ENCODE peak calls at places on chromosomes 16 and 17, in eight cellular contexts. L, A, N, T, M, W, Y and X are unnamed samples.

GRCh38 chr16:35325936-35326335 is 1866.5 kb downstream of the TP53TG3F start:
- DNase-seq in L (no peak), A (no peak), N (no peak), T (no peak), M (no peak), W (no peak), Y (no peak), X (no peak)

GRCh38 chr17:79778504-79779087 is 648 bp downstream of the CBX2 start:
- DNase-seq in L (no peak), A (peak), N (no peak), T (peak), M (no peak), W (peak), Y (no peak), X (no peak)

GRCh38 chr17:77824102-77824779 is 134.3 kb upstream of the TNRC6C start:
- DNase-seq in L (no peak), A (no peak), N (no peak), T (no peak), M (no peak), W (peak), Y (no peak), X (no peak)

GRCh38 chr16:54503011-54503410 is 216.4 kb upstream of the IRX3 start:
- DNase-seq in L (no peak), A (no peak), N (no peak), T (no peak), M (no peak), W (no peak), Y (no peak), X (no peak)

GRCh38 chr17:33832295-33832694 is 422.8 kb upstream of the CCL2 start:
- DNase-seq in L (no peak), A (no peak), N (no peak), T (no peak), M (no peak), W (no peak), Y (no peak), X (no peak)

GRCh38 chr17:65071861-65072260 is 15.3 kb upstream of the GNA13 start:
- DNase-seq in L (no peak), A (no peak), N (peak), T (no peak), M (peak), W (no peak), Y (no peak), X (peak)

GRCh38 chr16:88649924-88650748 is 717 bp downstream of the CYBA start:
- DNase-seq in L (no peak), A (peak), N (peak), T (peak), M (peak), W (peak), Y (no peak), X (no peak)

GRCh38 chr17:55734128-55734781 is 11.6 kb upstream of the TMEM100 start:
- DNase-seq in L (no peak), A (peak), N (peak), T (no peak), M (no peak), W (peak), Y (no peak), X (no peak)

GRCh38 chr17:27207073-27207511 is 86.8 kb upstream of the WSB1 start:
- DNase-seq in L (no peak), A (no peak), N (peak), T (no peak), M (no peak), W (no peak), Y (no peak), X (peak)

GRCh38 chr16:84283314-84284167 is 11.1 kb upstream of the WFDC1 start:
- DNase-seq in L (no peak), A (no peak), N (no peak), T (no peak), M (no peak), W (no peak), Y (no peak), X (no peak)

GRCh38 chr17:74608511-74608910 is 15.0 kb downstream of the CD300E start:
- DNase-seq in L (no peak), A (no peak), N (no peak), T (no peak), M (no peak), W (no peak), Y (no peak), X (no peak)

GRCh38 chr17:17093764-17094163 is 51.5 kb downstream of the MPRIP start:
- DNase-seq in L (no peak), A (no peak), N (no peak), T (no peak), M (no peak), W (no peak), Y (no peak), X (no peak)

GRCh38 chr16:67548265-67549126 is 13.8 kb upstream of the CTCF start:
- DNase-seq in L (no peak), A (no peak), N (no peak), T (no peak), M (no peak), W (no peak), Y (no peak), X (no peak)

GRCh38 chr17:1351967-1352366 is 48.1 kb downstream of the YWHAE start:
- DNase-seq in L (no peak), A (no peak), N (no peak), T (no peak), M (no peak), W (no peak), Y (no peak), X (no peak)

GRCh38 chr17:18250259-18250658 is 8.3 kb downstream of the FLII start:
- DNase-seq in L (no peak), A (no peak), N (no peak), T (no peak), M (no peak), W (no peak), Y (no peak), X (no peak)

GRCh38 chr17:34254651-34255380 is at the start of gene CCL2:
- DNase-seq in L (peak), A (peak), N (peak), T (no peak), M (no peak), W (peak), Y (no peak), X (peak)

GRCh38 chr17:12927541-12928425 is 90.0 kb downstream of the ELAC2 start:
- DNase-seq in L (no peak), A (no peak), N (no peak), T (no peak), M (no peak), W (no peak), Y (no peak), X (no peak)

GRCh38 chr16:929674-930073 is 41.1 kb downstream of the LMF1 start:
- DNase-seq in L (no peak), A (no peak), N (no peak), T (no peak), M (no peak), W (no peak), Y (no peak), X (no peak)

GRCh38 chr17:36608794-36609497 is 7.6 kb downstream of the MRM1 start:
- DNase-seq in L (no peak), A (peak), N (peak), T (peak), M (no peak), W (no peak), Y (no peak), X (no peak)

DNA sequence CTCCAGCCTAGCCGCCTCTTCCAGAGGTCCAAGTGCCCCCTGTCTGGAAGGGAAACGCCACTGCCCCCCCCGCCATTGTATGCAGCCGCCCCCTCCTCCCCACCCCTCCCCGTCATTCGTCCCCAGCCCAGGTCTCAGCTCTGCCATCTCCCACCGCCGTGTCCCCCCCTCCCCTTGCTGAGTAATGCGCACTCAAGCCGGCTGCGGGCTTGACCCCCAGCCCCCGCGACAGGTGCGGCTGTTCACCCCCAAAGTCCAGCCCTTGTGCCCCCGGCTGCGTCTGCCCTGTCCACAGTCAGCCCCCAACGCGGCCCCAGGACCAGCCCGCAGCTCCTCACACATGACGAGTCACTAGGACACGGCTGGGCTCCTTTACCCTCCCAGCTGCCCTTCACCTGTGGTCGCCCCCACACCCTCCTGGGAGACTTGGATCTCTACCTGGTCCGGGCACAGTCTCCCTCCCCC is 595 bp downstream of the GPRC5B start:
- DNase-seq in L (no peak), A (peak), N (no peak), T (peak), M (no peak), W (peak), Y (no peak), X (no peak)
- TF ChIP-seq USF2 in L (no peak), A (no peak), N (no peak), T (no peak), M (no peak), W (no peak), Y (no peak), X (no peak)

DNA sequence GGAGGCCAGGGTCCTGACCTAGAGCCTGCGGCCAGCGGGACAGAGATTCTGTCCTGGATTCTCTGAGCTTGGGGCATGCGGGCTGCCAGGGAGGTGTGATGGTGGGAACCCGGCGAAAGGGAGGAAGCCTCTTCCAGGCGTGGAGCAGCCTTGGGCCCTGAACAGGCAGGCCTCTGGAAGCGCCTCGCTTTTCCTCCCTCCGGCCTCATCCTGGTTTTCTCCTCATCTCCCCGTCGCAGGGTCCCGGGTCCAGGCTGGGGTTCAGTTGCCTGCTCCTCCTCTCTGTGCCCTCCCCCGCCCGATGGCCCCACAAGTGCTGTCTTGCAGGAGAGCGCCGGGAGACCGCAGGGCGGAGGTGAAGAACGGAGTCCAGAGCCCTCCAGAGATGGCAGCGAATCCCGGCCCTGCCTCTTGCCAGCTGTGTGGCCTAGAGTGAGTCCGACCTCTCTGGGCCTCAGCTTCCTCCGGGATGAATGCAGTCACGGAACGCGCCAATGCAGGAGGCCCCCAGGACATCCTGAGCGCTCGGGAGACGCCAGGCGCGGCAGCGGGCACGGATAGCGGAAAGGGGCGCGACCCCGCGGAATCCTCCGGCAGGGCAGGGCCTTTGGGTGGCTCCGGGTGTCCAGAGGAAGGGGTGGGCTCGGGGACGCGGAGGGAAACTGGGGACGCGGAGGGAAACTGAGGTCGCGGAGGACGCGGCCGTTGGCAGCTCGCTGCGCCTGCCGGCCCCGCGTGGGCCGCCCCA is 553 bp upstream of the RAB11FIP4 start:
- DNase-seq in L (no peak), A (peak), N (no peak), T (no peak), M (no peak), W (no peak), Y (no peak), X (no peak)
- TF ChIP-seq USF2 in L (no peak), A (no peak), N (no peak), T (no peak), M (no peak), W (no peak), Y (no peak), X (no peak)

DNA sequence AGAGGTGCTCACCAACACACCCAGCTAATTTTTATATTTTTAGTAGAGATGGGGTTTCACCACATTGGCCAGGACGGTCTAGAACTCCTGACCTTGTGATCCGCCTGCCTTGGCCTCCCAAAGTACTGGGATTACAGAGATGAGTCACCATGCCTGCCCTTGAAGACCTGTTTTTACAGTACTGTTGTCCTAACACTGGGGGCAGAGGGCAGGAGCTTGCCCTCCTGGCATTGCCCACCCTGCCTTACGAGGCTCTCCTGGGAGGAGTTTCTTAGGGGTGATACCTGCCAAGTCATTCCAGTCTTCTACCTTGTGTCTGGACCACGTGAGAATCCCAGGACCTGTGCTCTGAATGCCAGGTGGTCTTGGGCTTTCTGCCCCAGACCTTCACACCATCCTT is 2.7 kb downstream of the ASPSCR1 start:
- DNase-seq in L (no peak), A (no peak), N (no peak), T (no peak), M (no peak), W (no peak), Y (no peak), X (no peak)
- TF ChIP-seq USF2 in L (no peak), A (no peak), N (no peak), T (no peak), M (no peak), W (no peak), Y (no peak), X (no peak)

GRCh38 chr17:50035930-50036329 is 20.0 kb upstream of the ITGA3 start:
- DNase-seq in L (no peak), A (no peak), N (no peak), T (no peak), M (no peak), W (no peak), Y (no peak), X (no peak)

GRCh38 chr17:50036455-50037320 is 19.2 kb upstream of the ITGA3 start:
- DNase-seq in L (no peak), A (no peak), N (no peak), T (no peak), M (no peak), W (peak), Y (no peak), X (no peak)

GRCh38 chr17:50039058-50039457 is 16.9 kb upstream of the ITGA3 start:
- DNase-seq in L (no peak), A (no peak), N (no peak), T (no peak), M (no peak), W (peak), Y (no peak), X (no peak)

GRCh38 chr17:50035421-50035879 is 20.5 kb upstream of the ITGA3 start:
- DNase-seq in L (no peak), A (no peak), N (no peak), T (no peak), M (peak), W (peak), Y (no peak), X (no peak)

GRCh38 chr17:50037321-50038107 is 18.4 kb upstream of the ITGA3 start:
- DNase-seq in L (no peak), A (no peak), N (peak), T (no peak), M (no peak), W (peak), Y (no peak), X (peak)
- TF ChIP-seq USF2 in L (no peak), A (no peak), N (no peak), T (no peak), M (no peak), W (no peak), Y (no peak), X (no peak)

GRCh38 chr16:3458278-3458851 is 14.9 kb downstream of the NAA60 start:
- DNase-seq in L (no peak), A (peak), N (peak), T (no peak), M (no peak), W (no peak), Y (no peak), X (peak)
- TF ChIP-seq USF2 in L (no peak), A (no peak), N (no peak), T (no peak), M (no peak), W (no peak), Y (no peak), X (no peak)

GRCh38 chr16:73886378-73886777 is 410.2 kb upstream of the PSMD7 start:
- DNase-seq in L (no peak), A (no peak), N (no peak), T (no peak), M (no peak), W (no peak), Y (no peak), X (no peak)

GRCh38 chr16:73885319-73885718 is 411.3 kb upstream of the PSMD7 start:
- DNase-seq in L (no peak), A (no peak), N (no peak), T (no peak), M (no peak), W (no peak), Y (no peak), X (no peak)

GRCh38 chr16:73887895-73888294 is 408.7 kb upstream of the PSMD7 start:
- DNase-seq in L (no peak), A (no peak), N (no peak), T (no peak), M (no peak), W (no peak), Y (no peak), X (no peak)

GRCh38 chr16:73888840-73889577 is 407.6 kb upstream of the PSMD7 start:
- DNase-seq in L (no peak), A (no peak), N (no peak), T (no peak), M (no peak), W (no peak), Y (no peak), X (no peak)

DNA sequence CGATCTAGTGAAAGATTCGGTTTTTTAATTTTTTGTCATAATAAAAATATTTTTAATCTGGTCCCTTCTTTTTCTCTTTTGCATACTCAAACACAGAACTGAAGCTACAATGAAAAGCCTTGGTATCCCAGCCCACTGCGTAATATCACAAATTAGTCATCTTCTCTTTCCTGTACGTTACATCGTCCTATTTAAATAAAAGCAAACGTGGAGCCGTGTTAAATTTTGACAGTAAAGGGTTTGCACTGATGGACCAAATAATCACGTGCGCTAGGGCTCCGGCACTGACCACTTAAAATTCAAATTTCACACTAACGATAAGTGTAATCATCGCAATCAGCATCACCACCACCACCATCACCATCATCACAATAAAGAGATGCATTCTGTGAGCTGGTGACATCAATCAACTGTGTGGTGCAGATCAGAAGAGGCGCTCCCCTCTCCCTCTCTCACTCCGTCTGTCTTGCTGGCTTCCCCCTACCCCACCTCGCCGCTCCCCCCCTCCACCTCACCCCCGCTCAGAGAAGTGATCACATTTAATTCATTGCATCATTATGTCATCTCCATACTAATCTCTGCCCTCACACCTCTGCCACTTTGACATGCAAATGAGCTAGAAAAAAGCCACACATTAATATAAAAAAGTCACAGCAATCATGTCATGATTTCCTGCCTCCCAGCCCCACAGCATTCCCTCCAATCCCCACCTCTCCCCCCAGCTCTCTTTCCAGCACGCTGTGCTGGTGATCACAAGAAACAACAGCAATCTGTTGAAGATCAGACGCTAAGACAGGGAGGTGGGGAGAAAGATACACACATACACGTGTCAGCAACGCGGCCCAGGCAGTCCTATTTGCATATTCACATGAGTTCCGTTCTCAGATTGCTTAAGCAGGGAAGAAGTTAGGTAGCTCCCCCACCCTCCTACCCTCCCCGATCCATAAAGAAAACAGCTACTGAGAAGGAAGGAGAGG is 405.8 kb upstream of the PSMD7 start:
- DNase-seq in L (peak), A (peak), N (peak), T (no peak), M (no peak), W (no peak), Y (no peak), X (no peak)
- TF ChIP-seq USF2 in L (no peak), A (no peak), N (no peak), T (no peak), M (no peak), W (no peak), Y (no peak), X (no peak)

DNA sequence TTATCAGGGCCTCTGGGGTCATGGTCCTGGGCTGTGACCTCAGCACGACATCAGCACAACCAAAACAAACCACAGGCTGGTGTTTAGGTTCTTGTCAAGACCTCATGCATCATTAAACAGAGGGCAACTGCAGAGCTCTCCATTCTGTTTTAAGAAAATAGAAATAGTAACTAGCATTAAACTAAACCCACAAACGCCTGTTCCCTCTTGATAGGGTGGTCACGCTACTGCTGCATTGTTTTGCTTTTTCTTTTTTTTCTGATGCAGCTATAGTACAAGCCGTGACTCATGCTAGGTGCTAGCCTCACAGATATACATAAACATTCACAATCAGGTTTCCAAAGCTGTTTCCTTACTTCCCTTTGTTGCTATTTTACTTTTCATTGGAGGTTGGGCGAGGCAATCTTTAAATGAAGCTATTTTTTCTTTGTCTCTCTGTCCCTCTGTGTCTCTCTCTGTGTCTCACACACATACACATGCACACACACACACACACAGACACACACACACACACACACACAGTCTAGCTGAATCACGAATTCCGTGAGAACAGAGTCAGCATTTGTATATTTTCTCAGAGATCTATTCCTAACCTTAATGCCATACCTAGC is 310.3 kb downstream of the CDH13 start:
- DNase-seq in L (no peak), A (no peak), N (peak), T (no peak), M (no peak), W (no peak), Y (no peak), X (no peak)
- TF ChIP-seq USF2 in L (no peak), A (no peak), N (no peak), T (no peak), M (no peak), W (no peak), Y (no peak), X (no peak)